ENCODE peak calls at places on chromosomes 11 and 22, in eight cellular contexts. D is A549, G is uterus, P is body of pancreas, U is left ventricle myocardium inferior, F is psoas muscle, O is heart right ventricle, W is HCT116. M is an unnamed sample.
A peak's percentile ranks its signal among the peaks of the same experiment; 100 is the strongest.

GRCh38 chr11:63212742-63213141 is 30.7 kb downstream of the SLC22A25 start:
- DNase-seq in P (no peak), W (peak; percentile 10), G (no peak), D (peak; percentile 26), O (no peak), U (no peak), F (no peak), M (peak; percentile 29)

GRCh38 chr11:121240650-121241299 is 51.8 kb upstream of the SC5D start:
- DNase-seq in U (no peak), D (no peak), P (no peak), F (no peak), G (no peak), O (no peak), W (no peak), M (no peak)

GRCh38 chr22:22450343-22450839 is 58.2 kb downstream of the ZNF280B start:
- DNase-seq in O (no peak), P (peak; percentile 21), F (no peak), G (no peak), U (no peak), D (no peak), W (no peak), M (no peak)

GRCh38 chr22:46775364-46775758 is 12.9 kb downstream of the TBC1D22A start:
- DNase-seq in W (no peak), D (no peak), G (no peak), F (no peak), O (no peak), P (no peak), U (no peak), M (no peak)

GRCh38 chr22:28822930-28823481 is 22.6 kb upstream of the XBP1 start:
- DNase-seq in D (no peak), U (no peak), O (no peak), F (no peak), W (no peak), P (peak; percentile 64), G (no peak), M (no peak)

GRCh38 chr11:47863189-47863892 is 15.2 kb upstream of the NUP160 start:
- DNase-seq in O (no peak), F (no peak), G (no peak), D (no peak), U (no peak), P (no peak), W (no peak), M (peak; percentile 86)

GRCh38 chr11:96222102-96222501 is 120.9 kb downstream of the MAML2 start:
- DNase-seq in O (no peak), D (no peak), F (no peak), U (no peak), W (no peak), P (no peak), G (no peak), M (no peak)

GRCh38 chr11:120199613-120200012 is 11.2 kb upstream of the OAF start:
- DNase-seq in U (no peak), D (no peak), G (no peak), W (no peak), P (no peak), F (no peak), O (no peak), M (no peak)

GRCh38 chr11:124867700-124868099 is 2.5 kb downstream of the ROBO3 start:
- DNase-seq in O (no peak), U (no peak), D (peak; percentile 61), F (no peak), P (no peak), G (no peak), W (peak; percentile 13), M (peak; percentile 24)

DNA sequence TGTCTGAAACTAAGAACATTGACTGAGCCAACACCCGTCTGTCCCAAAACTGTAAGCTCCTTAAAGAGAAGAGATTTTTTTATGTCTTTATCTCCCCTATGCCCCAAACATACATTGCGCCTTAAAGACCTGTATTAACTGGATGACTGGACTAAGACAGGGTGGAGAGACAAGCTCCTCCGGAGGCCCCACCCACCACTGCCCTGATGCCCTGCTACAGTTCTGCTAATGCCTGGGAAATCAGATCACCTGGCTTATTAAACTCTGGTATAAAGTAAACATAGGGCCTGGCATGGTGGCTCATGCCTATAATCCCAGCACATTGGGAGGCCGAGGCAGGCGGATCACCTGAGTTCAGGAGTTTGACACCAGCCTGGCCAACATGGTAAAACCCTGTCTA is 203.7 kb downstream of the TENM4 start:
- DNase-seq in W (no peak), P (no peak), F (no peak), O (no peak), U (no peak), D (no peak), G (no peak), M (no peak)
- H3K4me1 ChIP-seq in W (no peaks in the 10 kb centered on the region), P (peaks cover 5% of the 10 kb centered on the region), F (no peaks in the 10 kb centered on the region), O (peaks cover 34% of the 10 kb centered on the region), U (peaks cover 21% of the 10 kb centered on the region), D (no peaks in the 10 kb centered on the region), G (no peaks in the 10 kb centered on the region), M (no peaks in the 10 kb centered on the region)

DNA sequence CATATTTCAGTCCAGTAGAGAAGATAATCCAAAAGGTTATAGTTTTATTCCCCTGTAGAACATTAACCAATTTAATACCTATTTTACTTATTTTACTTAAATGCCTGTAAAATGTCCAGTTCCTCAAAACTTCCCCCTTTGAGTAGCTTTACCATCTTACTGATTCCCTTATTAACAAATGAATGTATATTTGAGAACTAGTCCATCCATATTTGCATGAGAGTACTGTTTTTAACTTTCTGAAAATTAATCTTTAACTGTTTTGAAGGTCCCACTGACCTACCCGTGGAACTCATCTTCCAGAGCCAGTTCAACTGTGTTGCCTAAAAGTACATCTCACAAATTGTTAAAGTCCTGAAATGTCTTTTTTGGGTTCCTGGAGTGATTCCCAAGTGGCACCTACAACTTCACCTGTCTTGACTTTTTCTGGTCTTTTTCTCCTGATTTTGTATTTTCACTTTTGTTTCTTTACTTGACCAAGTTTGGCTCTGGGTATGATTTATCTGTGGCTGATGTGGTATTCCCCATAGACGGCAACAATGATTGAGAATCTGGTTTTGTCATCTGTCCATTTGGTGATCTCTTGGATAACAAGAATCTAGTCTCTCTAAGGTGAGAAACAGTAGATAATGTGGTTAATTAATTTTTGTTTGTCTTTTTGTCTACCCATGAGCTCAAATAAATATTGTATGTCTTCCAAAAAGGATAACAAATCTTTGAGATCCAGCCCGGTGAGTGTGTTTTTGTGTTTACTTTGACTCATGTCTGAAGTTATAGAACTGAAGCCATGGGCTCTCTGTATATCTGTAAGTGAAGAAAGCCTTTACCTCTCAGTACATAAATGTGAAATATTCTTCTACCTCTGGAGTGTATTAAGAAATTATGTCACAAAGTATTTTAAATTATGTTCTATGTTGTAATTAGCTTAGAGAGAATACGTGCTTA is 174.2 kb downstream of the ETS1 start:
- DNase-seq in D (peak; percentile 3), G (no peak), U (no peak), O (no peak), F (no peak), W (no peak), P (no peak), M (no peak)
- H3K27ac ChIP-seq in D (no peak overlapping the region), G (no peak overlapping the region), U (peak overlapping the region; percentile 64), O (no peak overlapping the region), F (no peak overlapping the region), W (no peak overlapping the region), P (no peak overlapping the region), M (no peak overlapping the region)

GRCh38 chr22:42925598-42925997 is 68.5 kb upstream of the ARFGAP3 start:
- DNase-seq in U (no peak), G (no peak), W (no peak), F (no peak), P (no peak), O (no peak), D (no peak), M (no peak)
- H3K4me1 ChIP-seq in U (peaks cover 97% of the 10 kb centered on the region), G (peaks cover 8% of the 10 kb centered on the region), W (peaks cover 19% of the 10 kb centered on the region), F (peaks cover 72% of the 10 kb centered on the region), P (peaks cover 92% of the 10 kb centered on the region), O (peaks cover 97% of the 10 kb centered on the region), D (peaks cover 81% of the 10 kb centered on the region), M (no peaks in the 10 kb centered on the region)

GRCh38 chr11:66267039-66267378 is 1.4 kb upstream of the RAB1B start:
- DNase-seq in F (no peak), O (no peak), P (no peak), W (no peak), U (no peak), G (no peak), D (no peak), M (no peak)
- H3K27ac ChIP-seq in F (peak overlapping the region; percentile 97), O (peak overlapping the region; percentile 90), P (peak overlapping the region; percentile 85), W (peak overlapping the region; percentile 69), U (peak overlapping the region; percentile 98), G (peak overlapping the region; percentile 97), D (no peak overlapping the region), M (peak overlapping the region; percentile 91)

GRCh38 chr11:75563978-75564552 is 2.0 kb downstream of the SERPINH1 start:
- DNase-seq in P (peak; percentile 37), F (peak; percentile 78), U (peak; percentile 64), W (no peak), D (no peak), G (peak; percentile 82), O (peak; percentile 62), M (no peak)

GRCh38 chr11:75565221-75565814 is 3.3 kb downstream of the SERPINH1 start:
- DNase-seq in P (peak; percentile 42), D (no peak), O (peak; percentile 60), F (peak; percentile 77), W (no peak), G (peak; percentile 74), U (peak; percentile 69), M (no peak)

GRCh38 chr11:75566763-75567279 is 4.8 kb downstream of the SERPINH1 start:
- DNase-seq in G (no peak), O (no peak), U (no peak), D (no peak), W (no peak), P (no peak), F (no peak), M (no peak)

GRCh38 chr11:75567971-75568370 is 5.9 kb downstream of the SERPINH1 start:
- DNase-seq in G (no peak), U (no peak), O (no peak), F (no peak), W (no peak), P (no peak), D (no peak), M (no peak)

DNA sequence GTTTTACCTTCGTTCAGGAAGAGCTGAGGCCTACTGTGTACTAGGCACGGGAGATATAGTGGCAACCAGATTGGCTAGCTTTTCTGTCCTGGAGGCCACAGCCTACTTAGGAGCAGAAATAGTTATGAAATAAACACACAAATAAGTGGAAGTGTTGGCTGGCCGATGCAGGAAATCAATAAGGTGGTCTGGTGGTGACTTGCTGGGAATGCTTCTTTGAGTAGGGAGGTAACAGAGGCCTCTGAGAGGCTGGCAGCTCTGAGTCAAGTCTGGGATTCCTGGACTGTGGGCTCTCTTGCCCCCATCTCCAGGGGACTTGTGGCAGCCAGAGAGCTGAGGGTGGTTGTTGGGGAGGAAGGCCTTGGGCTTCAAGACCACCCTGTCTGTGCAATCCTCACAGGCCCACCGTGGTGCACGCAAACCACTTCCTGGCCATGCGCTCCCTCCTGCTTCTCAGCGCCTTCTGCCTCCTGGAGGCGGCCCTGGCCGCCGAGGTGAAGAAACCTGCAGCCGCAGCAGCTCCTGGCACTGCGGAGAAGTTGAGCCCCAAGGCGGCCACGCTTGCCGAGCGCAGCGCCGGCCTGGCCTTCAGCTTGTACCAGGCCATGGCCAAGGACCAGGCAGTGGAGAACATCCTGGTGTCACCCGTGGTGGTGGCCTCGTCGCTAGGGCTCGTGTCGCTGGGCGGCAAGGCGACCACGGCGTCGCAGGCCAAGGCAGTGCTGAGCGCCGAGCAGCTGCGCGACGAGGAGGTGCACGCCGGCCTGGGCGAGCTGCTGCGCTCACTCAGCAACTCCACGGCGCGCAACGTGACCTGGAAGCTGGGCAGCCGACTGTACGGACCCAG is 4.1 kb downstream of the SERPINH1 start:
- DNase-seq in P (no peak), W (no peak), O (no peak), U (no peak), D (no peak), F (no peak), G (no peak), M (no peak)
- H3K4me1 ChIP-seq in P (peaks cover 43% of the 10 kb centered on the region), W (peaks cover 17% of the 10 kb centered on the region), O (peaks cover 88% of the 10 kb centered on the region), U (peaks cover 100% of the 10 kb centered on the region), D (peaks cover 37% of the 10 kb centered on the region), F (peaks cover 27% of the 10 kb centered on the region), G (peaks cover 11% of the 10 kb centered on the region), M (peaks cover 22% of the 10 kb centered on the region)